ENCODE peak calls at places on chromosomes 11 and 22, in seven cellular contexts. J, F, K, L, H, R and S are unnamed samples.

GRCh38 chr11:117723625-117724024 is 73.4 kb downstream of the DSCAML1 start:
- DNase-seq in J (no peak), K (no peak), F (no peak), H (no peak), L (no peak), R (no peak), S (no peak)

GRCh38 chr11:65850217-65851082 is 7.5 kb downstream of the CFL1 start:
- DNase-seq in R (no peak), L (no peak), J (peak), F (no peak), K (no peak), H (no peak), S (no peak)

GRCh38 chr22:45120440-45120839 is 43.3 kb upstream of the NUP50 start:
- DNase-seq in H (no peak), K (no peak), J (no peak), L (no peak), R (no peak), F (no peak), S (no peak)

GRCh38 chr11:95910638-95911368 is 13.1 kb downstream of the MTMR2 start:
- DNase-seq in H (no peak), F (no peak), K (no peak), J (no peak), L (no peak), R (no peak), S (no peak)

GRCh38 chr11:103051986-103052385 is 40.0 kb downstream of the DCUN1D5 start:
- DNase-seq in K (no peak), J (no peak), L (no peak), R (no peak), F (no peak), H (no peak), S (no peak)

GRCh38 chr22:39437836-39438704 is 18.7 kb upstream of the MGAT3 start:
- DNase-seq in J (peak), H (no peak), L (no peak), K (no peak), R (no peak), F (no peak), S (no peak)

GRCh38 chr22:47444746-47445065 is 682.3 kb downstream of the TBC1D22A start:
- DNase-seq in L (no peak), J (no peak), K (no peak), F (no peak), H (no peak), R (no peak), S (no peak)

GRCh38 chr11:7688238-7688826 is 15.0 kb upstream of the CYB5R2 start:
- DNase-seq in R (peak), F (no peak), L (peak), J (peak), H (no peak), K (no peak), S (no peak)

GRCh38 chr11:44319170-44319551 is 9.2 kb upstream of the ALX4 start:
- DNase-seq in L (peak), R (no peak), J (no peak), F (no peak), H (no peak), K (no peak), S (no peak)

GRCh38 chr11:13487661-13488030 is 8.2 kb downstream of the PTH start:
- DNase-seq in F (no peak), H (no peak), L (peak), K (no peak), R (peak), J (peak), S (peak)

GRCh38 chr22:44428941-44429615 is 69.0 kb downstream of the RTL6 start:
- DNase-seq in J (no peak), F (no peak), H (no peak), L (no peak), R (no peak), K (no peak), S (no peak)

GRCh38 chr22:32868928-32869327 is 67.4 kb downstream of the TIMP3 start:
- DNase-seq in K (no peak), J (no peak), R (no peak), L (no peak), F (no peak), H (no peak), S (no peak)

GRCh38 chr11:93285430-93285829 is 45.1 kb upstream of the DEUP1 start:
- DNase-seq in R (no peak), J (no peak), F (no peak), H (no peak), K (no peak), L (no peak), S (no peak)

GRCh38 chr22:26169312-26170111 is at the start of gene SEZ6L:
- DNase-seq in J (peak), H (no peak), K (no peak), R (peak), L (peak), F (no peak), S (no peak)

GRCh38 chr11:5684627-5685362 is at the start of gene TRIM5:
- DNase-seq in R (peak), H (peak), L (peak), J (peak), K (peak), F (peak), S (peak)

GRCh38 chr22:35838849-35839646 is 121.4 kb downstream of the APOL5 start:
- DNase-seq in F (no peak), R (no peak), J (peak), H (no peak), L (peak), K (peak), S (no peak)

GRCh38 chr11:65780770-65781151 is at the start of gene AP5B1:
- DNase-seq in R (peak), F (no peak), J (peak), H (peak), L (peak), K (peak), S (peak)

GRCh38 chr11:88689548-88690240 is 352.2 kb upstream of the CTSC start:
- DNase-seq in L (no peak), F (no peak), H (no peak), K (no peak), J (no peak), R (no peak), S (no peak)

GRCh38 chr11:92406472-92406871 is 181.9 kb downstream of the FAT3 start:
- DNase-seq in H (no peak), L (no peak), R (no peak), J (no peak), K (no peak), F (no peak), S (no peak)

GRCh38 chr11:120326228-120326627 is 1.1 kb downstream of the TLCD5 start:
- DNase-seq in L (no peak), R (no peak), J (no peak), H (no peak), K (no peak), F (no peak), S (no peak)

GRCh38 chr11:115251126-115251525 is 253.1 kb downstream of the CADM1 start:
- DNase-seq in L (no peak), F (no peak), J (no peak), K (no peak), H (no peak), R (no peak), S (no peak)

GRCh38 chr11:106503901-106504300 is 426.4 kb downstream of the AASDHPPT start:
- DNase-seq in J (no peak), L (no peak), F (no peak), K (no peak), R (no peak), H (no peak), S (no peak)

GRCh38 chr11:62880803-62881578 is at the start of gene SLC3A2:
- DNase-seq in F (peak), J (peak), L (peak), K (peak), R (peak), H (peak), S (peak)

GRCh38 chr22:30611197-30611596 is 4.2 kb downstream of the TCN2 start:
- DNase-seq in R (no peak), L (no peak), F (no peak), H (no peak), J (no peak), K (no peak), S (no peak)

GRCh38 chr11:133202816-133203215 is 329.5 kb downstream of the OPCML start:
- DNase-seq in L (no peak), J (no peak), R (no peak), F (no peak), K (no peak), H (no peak), S (no peak)

GRCh38 chr11:65565624-65566453 is 4.4 kb upstream of the ZNRD2 start:
- DNase-seq in H (peak), K (no peak), F (no peak), J (no peak), R (no peak), L (no peak), S (no peak)

GRCh38 chr22:40204331-40205116 is 26.8 kb downstream of the TNRC6B start:
- DNase-seq in R (no peak), K (no peak), H (no peak), L (no peak), J (no peak), F (no peak), S (no peak)

GRCh38 chr22:47401976-47402770 is 639.7 kb downstream of the TBC1D22A start:
- DNase-seq in F (no peak), L (no peak), R (no peak), K (no peak), J (no peak), H (no peak), S (no peak)

GRCh38 chr11:107587306-107587979 is 3.5 kb upstream of the ELMOD1 start:
- DNase-seq in H (no peak), R (no peak), F (no peak), K (no peak), J (no peak), L (no peak), S (no peak)

GRCh38 chr11:62245271-62245753 is 3.3 kb downstream of the SCGB1D2 start:
- DNase-seq in L (peak), J (peak), R (peak), K (no peak), H (no peak), F (no peak), S (no peak)

GRCh38 chr11:65609236-65609635 is 4.8 kb downstream of the MAP3K11 start:
- DNase-seq in J (no peak), K (no peak), R (no peak), L (no peak), H (no peak), F (no peak), S (no peak)

GRCh38 chr11:130202818-130203671 is 43.5 kb downstream of the ST14 start:
- DNase-seq in J (no peak), L (no peak), R (peak), K (no peak), H (no peak), F (no peak), S (no peak)

GRCh38 chr22:18954333-18954732 is 18.2 kb upstream of the PRODH start:
- DNase-seq in K (peak), R (peak), L (peak), H (peak), J (peak), F (peak), S (peak)

GRCh38 chr11:129814244-129814992 is 1.2 kb upstream of the TMEM45B start:
- DNase-seq in L (peak), R (no peak), F (no peak), J (no peak), H (peak), K (no peak), S (peak)